ENCODE peak calls at places on chromosomes 3 and 15, in five cellular contexts. C is non-pigmented ciliary epithelial cell, F is Daoy, G is MM.1S, N is EH. R is an unnamed sample.

GRCh38 chr15:59841036-59841435 is 151.9 kb upstream of the BNIP2 start:
- DNase-seq in G (no peak), C (no peak), F (no peak), N (no peak), R (no peak)

GRCh38 chr3:84601303-84601702 is 357.5 kb upstream of the CADM2 start:
- DNase-seq in F (no peak), N (no peak), G (peak), C (peak), R (no peak)

GRCh38 chr15:71495381-71495780 is 315.0 kb upstream of the NR2E3 start:
- DNase-seq in C (no peak), F (no peak), G (no peak), N (no peak), R (no peak)

GRCh38 chr3:190180268-190180667 is 59.6 kb upstream of the P3H2 start:
- DNase-seq in N (peak), C (no peak), F (no peak), G (no peak), R (no peak)

GRCh38 chr3:79111375-79112052 is 656.3 kb downstream of the ROBO1 start:
- DNase-seq in C (peak), F (no peak), N (peak), G (no peak), R (peak)

GRCh38 chr3:143171141-143171651 is 51.6 kb downstream of the CHST2 start:
- DNase-seq in F (no peak), C (no peak), N (peak), G (peak), R (peak)

GRCh38 chr3:3737511-3737910 is 61.7 kb upstream of the LRRN1 start:
- DNase-seq in G (no peak), F (no peak), N (no peak), C (no peak), R (no peak)

GRCh38 chr15:98648654-98649537 is 557 bp downstream of the IGF1R start:
- DNase-seq in F (peak), C (no peak), G (peak), N (peak), R (peak)

GRCh38 chr15:38035701-38036100 is 101.3 kb downstream of the TMCO5A start:
- DNase-seq in F (peak), C (no peak), N (peak), G (no peak), R (no peak)